ENCODE peak calls at places on chromosomes 13 and 19, in seven cellular contexts. A is stomach; Z is breast epithelium; F is SJSA1; H is cardiac fibroblast; M is CD8-positive, alpha-beta T cell; U is heart left ventricle. Y is an unnamed sample.

GRCh38 chr13:48009298-48009697 is 8.2 kb upstream of the SUCLA2 start:
- DNase-seq in H (peak; percentile 89), F (peak; percentile 68), M (no peak), Z (peak; percentile 60), A (no peak), U (no peak), Y (no peak)

GRCh38 chr13:114315074-114315785 is 927 bp downstream of the CHAMP1 start:
- DNase-seq in H (no peak), Z (no peak), U (no peak), A (no peak), M (no peak), F (no peak), Y (peak; percentile 43)

GRCh38 chr13:66468656-66469055 is 761.5 kb downstream of the PCDH9 start:
- DNase-seq in H (peak; percentile 7), A (no peak), U (no peak), M (no peak), Z (no peak), F (no peak), Y (no peak)

GRCh38 chr19:11887618-11888531 is at the start of gene ZNF69:
- DNase-seq in H (peak; percentile 56), F (peak; percentile 62), A (peak; percentile 93), U (peak; percentile 89), Z (peak; percentile 76), M (peak; percentile 16), Y (peak; percentile 38)

GRCh38 chr13:111791131-111791530 is 275.8 kb upstream of the SOX1 start:
- DNase-seq in F (peak; percentile 38), U (no peak), A (no peak), M (no peak), H (no peak), Z (no peak), Y (no peak)

GRCh38 chr19:37513397-37513796 is 6.7 kb downstream of the ZNF793 start:
- DNase-seq in H (peak; percentile 64), A (no peak), Z (no peak), M (no peak), F (no peak), U (no peak), Y (no peak)

GRCh38 chr19:40594251-40594650 is 6.9 kb upstream of the LTBP4 start:
- DNase-seq in M (no peak), U (no peak), Z (no peak), A (no peak), H (no peak), F (no peak), Y (no peak)

GRCh38 chr13:79547821-79548220 is 66.9 kb downstream of the NDFIP2 start:
- DNase-seq in Z (no peak), U (no peak), F (no peak), A (no peak), H (no peak), M (no peak), Y (no peak)

GRCh38 chr13:114229486-114229885 is 5.2 kb upstream of the CDC16 start:
- DNase-seq in A (no peak), F (no peak), H (no peak), U (no peak), M (no peak), Z (no peak), Y (no peak)

GRCh38 chr19:37941820-37942515 is 35.0 kb downstream of the SIPA1L3 start:
- DNase-seq in A (no peak), M (no peak), U (no peak), Z (no peak), F (no peak), H (no peak), Y (no peak)

GRCh38 chr19:42555801-42556200 is 27.5 kb upstream of the CEACAM1 start:
- DNase-seq in U (no peak), M (no peak), H (no peak), A (no peak), Z (no peak), F (no peak), Y (no peak)

GRCh38 chr19:28727133-28727834 is 485.7 kb downstream of the UQCRFS1 start:
- DNase-seq in F (no peak), A (no peak), Z (no peak), M (no peak), U (no peak), H (peak; percentile 39), Y (no peak)

GRCh38 chr13:91313103-91313502 is 34.4 kb upstream of the MIR17HG start:
- DNase-seq in U (no peak), H (peak; percentile 30), M (no peak), A (no peak), Z (no peak), F (no peak), Y (peak; percentile 31)

GRCh38 chr13:48186722-48187121 is 46.3 kb upstream of the ITM2B start:
- DNase-seq in H (no peak), Z (no peak), U (no peak), M (no peak), F (no peak), A (no peak), Y (no peak)

GRCh38 chr19:42254083-42254849 is 662 bp downstream of the ERF start:
- DNase-seq in M (peak; percentile 56), H (peak; percentile 58), A (peak; percentile 79), U (peak; percentile 74), F (peak; percentile 79), Z (peak; percentile 76), Y (peak; percentile 85)

GRCh38 chr13:26624572-26624971 is 67.1 kb downstream of the WASF3 start:
- DNase-seq in U (no peak), A (no peak), F (no peak), H (no peak), M (no peak), Z (no peak), Y (no peak)

GRCh38 chr13:29594710-29595379 is 643 bp downstream of the SLC7A1 start:
- DNase-seq in U (peak; percentile 73), M (peak; percentile 21), F (peak; percentile 82), H (peak; percentile 64), Z (peak; percentile 69), A (peak; percentile 61), Y (peak; percentile 55)

GRCh38 chr13:98565726-98566577 is 11.0 kb downstream of the STK24 start:
- DNase-seq in F (no peak), M (no peak), U (peak; percentile 78), H (no peak), Z (peak; percentile 38), A (peak; percentile 31), Y (no peak)
- H3K4me3 ChIP-seq in F (no peak overlapping the region), M (no peak overlapping the region), U (peak overlapping the region; percentile 24), H (no peak overlapping the region), Z (peak overlapping the region; percentile 21), A (no peak overlapping the region), Y (peak overlapping the region; percentile 39)

DNA sequence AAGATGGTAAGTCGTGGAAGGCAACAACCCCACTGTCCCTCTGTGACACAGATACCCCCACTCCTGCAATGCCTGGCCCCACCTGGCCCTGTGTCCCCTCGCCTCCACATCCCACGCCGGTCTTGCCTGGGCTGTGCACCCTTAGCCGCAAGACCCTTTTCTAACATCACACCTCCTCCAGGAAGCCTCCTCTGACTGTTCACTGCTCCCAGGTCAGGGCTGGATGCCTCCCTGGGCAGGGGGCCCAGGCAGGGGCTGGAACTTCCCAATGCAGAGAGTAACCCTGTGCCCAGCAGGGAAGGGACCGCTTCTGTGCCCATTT is 1.3 kb downstream of the FBN3 start:
- DNase-seq in F (no peak), Z (no peak), A (no peak), H (no peak), U (no peak), M (no peak), Y (no peak)
- H3K4me3 ChIP-seq in F (no peak overlapping the region), Z (no peak overlapping the region), A (no peak overlapping the region), H (no peak overlapping the region), U (no peak overlapping the region), M (no peak overlapping the region), Y (no peak overlapping the region)

GRCh38 chr19:33798701-33799111 is 2.0 kb downstream of the KCTD15 start:
- DNase-seq in A (no peak), H (peak; percentile 29), M (no peak), F (no peak), U (no peak), Z (no peak), Y (no peak)

GRCh38 chr19:33800012-33800680 is 3.5 kb downstream of the KCTD15 start:
- DNase-seq in F (no peak), M (no peak), Z (no peak), H (no peak), U (no peak), A (no peak), Y (no peak)

GRCh38 chr19:33796164-33797100 is at the start of gene KCTD15:
- DNase-seq in F (no peak), H (peak; percentile 58), U (no peak), Z (no peak), A (peak; percentile 51), M (no peak), Y (peak; percentile 22)

GRCh38 chr19:33799507-33799906 is 2.8 kb downstream of the KCTD15 start:
- DNase-seq in A (no peak), F (no peak), M (no peak), Z (no peak), U (no peak), H (no peak), Y (no peak)

GRCh38 chr19:33797821-33798633 is 1.4 kb downstream of the KCTD15 start:
- DNase-seq in A (peak; percentile 57), F (no peak), Z (no peak), M (no peak), U (peak; percentile 80), H (peak; percentile 51), Y (no peak)
- H3K4me3 ChIP-seq in A (peak overlapping the region; percentile 86), F (peak overlapping the region; percentile 45), Z (peak overlapping the region; percentile 86), M (no peak overlapping the region), U (peak overlapping the region; percentile 65), H (peak overlapping the region; percentile 68), Y (peak overlapping the region; percentile 47)

GRCh38 chr13:36999054-36999927 is at the start of gene ALG5:
- DNase-seq in H (peak; percentile 85), Z (peak; percentile 78), M (peak; percentile 86), A (peak; percentile 92), U (peak; percentile 92), F (peak; percentile 81), Y (peak; percentile 97)

GRCh38 chr13:36997716-36998427 is 1.3 kb downstream of the ALG5 start:
- DNase-seq in U (no peak), Z (no peak), F (no peak), A (no peak), H (peak; percentile 58), M (no peak), Y (no peak)

GRCh38 chr13:36998624-36999041 is 507 bp downstream of the ALG5 start:
- DNase-seq in A (no peak), H (peak; percentile 16), F (no peak), U (peak; percentile 29), M (no peak), Z (no peak), Y (no peak)

DNA sequence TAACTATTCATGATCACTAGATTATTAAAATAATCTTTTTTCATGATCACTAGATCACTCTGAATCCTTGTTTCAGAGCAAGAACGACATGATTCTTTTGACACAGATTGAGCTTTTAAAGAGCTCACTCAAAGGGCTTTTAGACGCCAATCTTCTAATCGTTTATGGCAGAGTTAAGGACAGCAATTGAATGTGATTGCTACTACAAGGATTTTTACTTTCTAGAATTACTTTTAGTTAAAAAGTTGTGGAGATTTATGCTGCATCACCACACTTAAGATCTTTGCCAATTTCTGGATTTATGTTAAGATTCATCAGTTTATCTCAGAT is 1.3 kb downstream of the EXOSC8 start:
- DNase-seq in M (no peak), F (no peak), A (no peak), U (no peak), Z (no peak), H (no peak), Y (no peak)
- H3K4me3 ChIP-seq in M (no peak overlapping the region), F (peak overlapping the region; percentile 79), A (no peak overlapping the region), U (peak overlapping the region; percentile 97), Z (no peak overlapping the region), H (peak overlapping the region; percentile 89), Y (no peak overlapping the region)

GRCh38 chr19:49301165-49301865 is 23.7 kb downstream of the SLC6A16 start:
- DNase-seq in U (peak; percentile 73), M (peak; percentile 58), F (peak; percentile 70), H (peak; percentile 65), Z (peak; percentile 27), A (peak; percentile 79), Y (peak; percentile 68)
- H3K4me3 ChIP-seq in U (no peak overlapping the region), M (no peak overlapping the region), F (no peak overlapping the region), H (no peak overlapping the region), Z (no peak overlapping the region), A (no peak overlapping the region), Y (no peak overlapping the region)

GRCh38 chr13:45047394-45048328 is 58.3 kb downstream of the GPALPP1 start:
- DNase-seq in A (peak; percentile 80), H (peak; percentile 88), F (peak; percentile 64), U (peak; percentile 63), M (peak; percentile 56), Z (peak; percentile 73), Y (peak; percentile 72)
- H3K4me3 ChIP-seq in A (peak overlapping the region; percentile 41), H (peak overlapping the region; percentile 58), F (peak overlapping the region; percentile 18), U (peak overlapping the region; percentile 50), M (no peak overlapping the region), Z (peak overlapping the region; percentile 48), Y (no peak overlapping the region)

Y was measured in CD4-positive, alpha-beta memory T cell.